ENCODE peak calls at places on chromosome 1, in seven cellular contexts. J, P, X, D, Y, W and Z are unnamed samples.

GRCh38 chr1:185158806-185159205 is 1.8 kb downstream of the SWT1 start:
- DNase-seq in J (no peak), P (no peak), X (no peak), D (no peak), Y (no peak), W (no peak), Z (no peak)

GRCh38 chr1:109802136-109802900 is 38.6 kb upstream of the EPS8L3 start:
- DNase-seq in J (peak), P (no peak), X (peak), D (no peak), Y (no peak), W (peak), Z (no peak)

GRCh38 chr1:47703981-47704596 is 266.2 kb downstream of the FOXD2 start:
- DNase-seq in J (no peak), P (no peak), X (no peak), D (no peak), Y (no peak), W (no peak), Z (no peak)

GRCh38 chr1:36884029-36884701 is 150.2 kb downstream of the GRIK3 start:
- DNase-seq in J (no peak), P (peak), X (no peak), D (no peak), Y (no peak), W (no peak), Z (no peak)

GRCh38 chr1:40783001-40783905 is at the start of gene KCNQ4:
- DNase-seq in J (no peak), P (no peak), X (no peak), D (peak), Y (no peak), W (no peak), Z (no peak)

GRCh38 chr1:45879885-45880598 is 76.6 kb downstream of the MAST2 start:
- DNase-seq in J (no peak), P (no peak), X (no peak), D (no peak), Y (no peak), W (no peak), Z (no peak)

GRCh38 chr1:167695756-167696561 is 25.8 kb upstream of the MPZL1 start:
- DNase-seq in J (no peak), P (no peak), X (no peak), D (no peak), Y (no peak), W (no peak), Z (no peak)

GRCh38 chr1:56415258-56415657 is 164.1 kb downstream of the PLPP3 start:
- DNase-seq in J (no peak), P (no peak), X (no peak), D (no peak), Y (no peak), W (no peak), Z (no peak)

GRCh38 chr1:160117709-160118183 is 2.2 kb downstream of the ATP1A2 start:
- DNase-seq in J (no peak), P (no peak), X (no peak), D (peak), Y (no peak), W (no peak), Z (no peak)

GRCh38 chr1:150221552-150221951 is 14.4 kb downstream of the ANP32E start:
- DNase-seq in J (no peak), P (no peak), X (no peak), D (no peak), Y (no peak), W (no peak), Z (no peak)

GRCh38 chr1:186244825-186245224 is 130.2 kb downstream of the TPR start:
- DNase-seq in J (no peak), P (no peak), X (no peak), D (no peak), Y (no peak), W (no peak), Z (no peak)